ENCODE peak calls at places on chromosomes 2 and 18, in five cellular contexts. U, P, A, K and Q are unnamed samples.
A peak's percentile ranks its signal among the peaks of the same experiment; 100 is the strongest.

GRCh38 chr2:83233284-83233683 is 1225.8 kb downstream of the SUCLG1 start:
- DNase-seq in U (no peak), P (no peak), A (no peak), K (no peak), Q (no peak)

GRCh38 chr2:102442967-102443828 is 20.2 kb downstream of the IL18RAP start:
- DNase-seq in U (peak; percentile 39), P (peak; percentile 11), A (no peak), K (peak; percentile 31), Q (no peak)

GRCh38 chr2:100773538-100773937 is 46.4 kb upstream of the NPAS2 start:
- DNase-seq in U (no peak), P (no peak), A (no peak), K (no peak), Q (no peak)

GRCh38 chr2:233989221-233989620 is 61.3 kb upstream of the SPP2 start:
- DNase-seq in U (no peak), P (no peak), A (no peak), K (no peak), Q (no peak)

GRCh38 chr2:23591111-23591510 is 206.1 kb downstream of the KLHL29 start:
- DNase-seq in U (no peak), P (no peak), A (peak; percentile 37), K (no peak), Q (no peak)

GRCh38 chr18:50277935-50278334 is 3.4 kb downstream of the MBD1 start:
- DNase-seq in U (peak; percentile 74), P (no peak), A (no peak), K (no peak), Q (no peak)

GRCh38 chr18:32937007-32937540 is 164.3 kb upstream of the KLHL14 start:
- DNase-seq in U (no peak), P (no peak), A (no peak), K (no peak), Q (no peak)

GRCh38 chr2:36839976-36840617 is 126.2 kb downstream of the STRN start:
- DNase-seq in U (no peak), P (no peak), A (no peak), K (no peak), Q (no peak)

GRCh38 chr18:57655740-57656139 is 34.1 kb upstream of the NARS1 start:
- DNase-seq in U (no peak), P (no peak), A (no peak), K (no peak), Q (no peak)

GRCh38 chr2:74238879-74239278 is 40.5 kb downstream of the MTHFD2 start:
- DNase-seq in U (peak; percentile 53), P (no peak), A (no peak), K (no peak), Q (no peak)

GRCh38 chr2:121336528-121337294 is 51.7 kb upstream of the TFCP2L1 start:
- DNase-seq in U (no peak), P (no peak), A (no peak), K (no peak), Q (no peak)

GRCh38 chr2:164593959-164594358 is 27.3 kb downstream of the GRB14 start:
- DNase-seq in U (no peak), P (no peak), A (no peak), K (no peak), Q (no peak)

GRCh38 chr18:75210274-75211001 is at the start of gene TSHZ1:
- DNase-seq in U (peak; percentile 88), P (peak; percentile 27), A (no peak), K (peak; percentile 91), Q (no peak)

GRCh38 chr2:24021122-24021998 is 11.5 kb downstream of the MFSD2B start:
- DNase-seq in U (no peak), P (no peak), A (no peak), K (no peak), Q (no peak)

GRCh38 chr2:11681722-11682589 is 12.0 kb upstream of the NTSR2 start:
- DNase-seq in U (no peak), P (peak; percentile 43), A (peak; percentile 44), K (peak; percentile 78), Q (no peak)

GRCh38 chr2:5915926-5916325 is 223.7 kb downstream of the SOX11 start:
- DNase-seq in U (peak; percentile 54), P (no peak), A (no peak), K (peak; percentile 10), Q (no peak)

GRCh38 chr2:7692657-7693161 is 775.5 kb downstream of the RNF144A start:
- DNase-seq in U (peak; percentile 53), P (no peak), A (no peak), K (no peak), Q (no peak)

GRCh38 chr2:155546715-155547555 is 785.6 kb downstream of the NR4A2 start:
- DNase-seq in U (no peak), P (no peak), A (no peak), K (no peak), Q (no peak)

DNA sequence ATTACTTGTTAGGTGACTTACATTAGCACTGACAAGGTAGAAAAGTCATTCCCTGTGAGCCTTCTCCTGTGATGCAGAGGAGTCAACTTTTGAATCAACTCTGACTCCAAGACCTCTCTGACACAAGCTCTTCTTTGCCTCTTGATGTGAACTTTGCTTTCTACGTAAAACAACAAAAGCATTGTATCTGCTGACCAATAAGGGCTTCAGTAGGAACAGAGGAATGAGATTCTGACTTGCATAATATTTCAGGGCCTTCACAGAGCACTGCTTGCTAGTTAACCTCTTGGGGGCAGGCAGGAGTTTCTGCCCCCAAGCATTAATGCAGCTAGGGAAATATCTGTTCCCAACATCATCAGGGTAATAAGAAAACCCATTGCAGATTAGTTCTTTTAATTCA is 791.5 kb downstream of the BCL11A start:
- DNase-seq in U (no peak), P (no peak), A (no peak), K (no peak), Q (no peak)
- TF ChIP-seq CTCF in U (no peak), P (no peak), A (no peak), K (no peak), Q (no peak)

GRCh38 chr2:28413152-28413895 is 20.7 kb downstream of the FOSL2 start:
- DNase-seq in U (peak; percentile 49), P (no peak), A (no peak), K (no peak), Q (no peak)
- TF ChIP-seq CTCF in U (no peak), P (no peak), A (no peak), K (no peak), Q (peak; percentile 33)

DNA sequence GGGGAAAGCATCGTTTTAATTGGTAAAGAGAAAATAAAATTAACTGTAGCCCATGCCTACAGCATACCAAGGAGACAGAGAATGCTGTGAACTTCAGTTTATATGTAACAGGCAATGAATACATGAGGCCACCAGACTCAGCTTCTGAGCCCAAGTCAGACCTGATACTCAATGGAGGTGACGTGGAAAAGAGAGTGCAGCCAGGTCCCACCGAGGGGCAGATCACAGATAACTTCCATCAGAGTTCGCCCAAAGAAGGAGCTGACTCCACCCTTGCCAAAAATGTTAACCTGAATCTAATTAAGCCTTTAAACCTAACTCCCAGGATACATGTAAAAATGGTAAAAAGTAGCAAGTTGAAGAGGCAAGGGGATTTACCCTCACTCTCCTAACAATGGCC is 52.2 kb upstream of the PROKR1 start:
- DNase-seq in U (no peak), P (no peak), A (no peak), K (no peak), Q (no peak)
- TF ChIP-seq CTCF in U (no peak), P (no peak), A (no peak), K (no peak), Q (no peak)

DNA sequence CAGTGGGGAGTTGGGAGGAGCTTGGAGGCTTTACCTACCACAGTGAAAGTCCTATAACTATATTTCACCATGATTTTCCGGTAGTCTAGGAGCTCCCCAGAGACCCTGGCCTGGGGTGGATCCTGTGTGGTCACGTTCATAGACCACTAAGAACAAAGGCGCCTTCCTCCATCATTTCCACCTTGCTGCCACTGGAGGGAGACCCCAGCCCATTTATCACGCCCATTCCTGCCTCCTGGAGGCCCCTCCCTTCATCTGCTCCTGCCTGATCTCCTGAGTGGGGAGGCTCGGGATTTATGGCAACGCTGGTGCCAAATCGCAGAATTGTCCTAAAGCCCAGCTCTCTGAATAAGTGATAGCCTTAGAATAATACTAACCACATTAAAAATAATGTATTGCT is 507.6 kb upstream of the SPHKAP start:
- DNase-seq in U (no peak), P (no peak), A (no peak), K (no peak), Q (no peak)
- TF ChIP-seq CTCF in U (no peak), P (no peak), A (no peak), K (peak; percentile 0), Q (no peak)

DNA sequence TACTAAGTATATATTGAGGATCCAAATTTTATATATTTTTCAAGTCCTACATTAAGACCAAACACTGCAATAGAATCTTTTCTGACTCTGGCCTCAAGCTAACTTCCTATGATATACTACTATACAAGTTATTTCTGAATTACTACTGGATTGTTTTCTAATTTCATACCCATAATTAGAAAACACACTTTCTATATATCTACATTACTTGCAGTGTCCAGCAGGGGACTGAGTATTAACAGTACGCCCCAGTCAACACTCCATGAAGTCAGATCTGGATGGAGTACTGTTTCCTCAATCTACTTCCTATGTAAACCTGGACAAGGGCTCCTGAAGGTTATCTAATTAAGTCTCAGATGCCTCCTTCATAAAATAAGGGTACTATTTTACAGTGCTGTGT is 26.5 kb downstream of the RMP24 start:
- DNase-seq in U (no peak), P (no peak), A (no peak), K (no peak), Q (no peak)
- TF ChIP-seq CTCF in U (peak; percentile 27), P (no peak), A (peak; percentile 29), K (no peak), Q (peak; percentile 44)

GRCh38 chr2:232321156-232321816 is 57.3 kb upstream of the ALPP start:
- DNase-seq in U (no peak), P (peak; percentile 25), A (no peak), K (no peak), Q (no peak)
- TF ChIP-seq CTCF in U (no peak), P (peak; percentile 58), A (no peak), K (no peak), Q (peak; percentile 20)

GRCh38 chr18:68764016-68764415 is 33.9 kb upstream of the CCDC102B start:
- DNase-seq in U (peak; percentile 77), P (no peak), A (no peak), K (no peak), Q (no peak)
- TF ChIP-seq CTCF in U (no peak), P (no peak), A (no peak), K (no peak), Q (no peak)

GRCh38 chr2:85132834-85133637 is at the start of gene TCF7L1:
- DNase-seq in U (peak; percentile 88), P (no peak), A (peak; percentile 91), K (peak; percentile 68), Q (no peak)
- TF ChIP-seq CTCF in U (peak; percentile 91), P (no peak), A (peak; percentile 89), K (no peak), Q (peak; percentile 36)